ENCODE peak calls at places on chromosomes 16 and 17, in six cellular contexts. D is mucosa of descending colon, Q is RWPE1, R is adrenal gland, F is GM13976, X is heart right ventricle. H is an unnamed sample.

GRCh38 chr17:72063262-72063661 is 57.6 kb upstream of the SOX9 start:
- DNase-seq in D (no peak), Q (no peak), R (no peak), F (no peak), X (no peak), H (no peak)

GRCh38 chr16:73057369-73058210 is 9.7 kb upstream of the ZFHX3 start:
- DNase-seq in D (peak; percentile 51), Q (no peak), R (no peak), F (peak; percentile 71), X (peak; percentile 45), H (no peak)

GRCh38 chr17:5011928-5012327 is 14.2 kb downstream of the KIF1C start:
- DNase-seq in D (no peak), Q (no peak), R (no peak), F (peak; percentile 79), X (no peak), H (no peak)

GRCh38 chr17:62611767-62612166 is 15.7 kb upstream of the MRC2 start:
- DNase-seq in D (no peak), Q (no peak), R (no peak), F (no peak), X (no peak), H (no peak)

GRCh38 chr17:74280093-74280513 is 6.1 kb downstream of the DNAI2 start:
- DNase-seq in D (peak; percentile 27), Q (no peak), R (no peak), F (peak; percentile 81), X (no peak), H (no peak)

GRCh38 chr16:59432934-59433333 is 698.8 kb upstream of the GOT2 start:
- DNase-seq in D (no peak), Q (no peak), R (no peak), F (no peak), X (no peak), H (no peak)

GRCh38 chr16:28998837-28999236 is 14.0 kb downstream of the LAT start:
- DNase-seq in D (no peak), Q (no peak), R (no peak), F (no peak), X (no peak), H (no peak)

GRCh38 chr16:5578980-5579379 is 481.4 kb upstream of the EEF2KMT start:
- DNase-seq in D (no peak), Q (no peak), R (no peak), F (no peak), X (no peak), H (no peak)

GRCh38 chr17:28252436-28252835 is 66.6 kb upstream of the TMEM97 start:
- DNase-seq in D (no peak), Q (peak; percentile 39), R (no peak), F (no peak), X (no peak), H (no peak)

GRCh38 chr17:4810696-4811289 is 3.8 kb downstream of the PLD2 start:
- DNase-seq in D (no peak), Q (no peak), R (no peak), F (peak; percentile 12), X (peak; percentile 42), H (no peak)

GRCh38 chr17:11935734-11936406 is 61.4 kb downstream of the ZNF18 start:
- DNase-seq in D (peak; percentile 53), Q (peak; percentile 40), R (peak; percentile 42), F (no peak), X (no peak), H (no peak)

GRCh38 chr16:49556252-49557069 is 182.9 kb downstream of the C16orf78 start:
- DNase-seq in D (no peak), Q (peak; percentile 24), R (no peak), F (no peak), X (no peak), H (no peak)

GRCh38 chr16:75810342-75810741 is 84.1 kb upstream of the CPHXL start:
- DNase-seq in D (no peak), Q (no peak), R (no peak), F (no peak), X (no peak), H (no peak)

DNA sequence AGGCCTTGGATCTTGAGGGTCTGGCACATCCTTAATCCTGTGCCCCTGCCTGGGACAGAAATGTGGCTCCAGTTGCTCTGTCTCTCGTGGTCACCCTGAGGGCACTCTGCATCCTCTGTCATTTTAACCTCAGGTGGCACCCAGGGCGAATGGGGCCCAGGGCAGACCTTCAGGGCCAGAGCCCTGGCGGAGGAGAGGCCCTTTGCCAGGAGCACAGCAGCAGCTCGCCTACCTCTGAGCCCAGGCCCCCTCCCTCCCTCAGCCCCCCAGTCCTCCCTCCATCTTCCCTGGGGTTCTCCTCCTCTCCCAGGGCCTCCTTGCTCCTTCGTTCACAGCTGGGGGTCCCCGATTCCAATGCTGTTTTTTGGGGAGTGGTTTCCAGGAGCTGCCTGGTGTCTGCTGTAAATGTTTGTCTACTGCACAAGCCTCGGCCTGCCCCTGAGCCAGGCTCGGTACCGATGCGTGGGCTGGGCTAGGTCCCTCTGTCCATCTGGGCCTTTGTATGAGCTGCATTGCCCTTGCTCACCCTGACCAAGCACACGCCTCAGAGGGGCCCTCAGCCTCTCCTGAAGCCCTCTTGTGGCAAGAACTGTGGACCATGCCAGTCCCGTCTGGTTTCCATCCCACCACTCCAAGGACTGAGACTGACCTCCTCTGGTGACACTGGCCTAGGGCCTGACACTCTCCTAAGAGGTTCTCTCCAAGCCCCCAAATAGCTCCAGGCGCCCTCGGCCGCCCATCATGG is 4.0 kb upstream of the ADGRG3 start:
- DNase-seq in D (no peak), Q (no peak), R (no peak), F (no peak), X (no peak), H (no peak)
- TF ChIP-seq CTCF in D (no peak), Q (no peak), R (no peak), F (no peak), X (no peak), H (no peak)

GRCh38 chr16:1985466-1986150 is 1.6 kb downstream of the GFER start:
- DNase-seq in D (peak; percentile 72), Q (no peak), R (no peak), F (no peak), X (no peak), H (no peak)

GRCh38 chr16:1981972-1982574 is 804 bp upstream of the NOXO1 start:
- DNase-seq in D (peak; percentile 82), Q (no peak), R (no peak), F (no peak), X (no peak), H (no peak)

GRCh38 chr16:1983053-1983543 is 895 bp upstream of the GFER start:
- DNase-seq in D (no peak), Q (no peak), R (no peak), F (no peak), X (no peak), H (no peak)

GRCh38 chr16:1984347-1985225 is 593 bp downstream of the GFER start:
- DNase-seq in D (peak; percentile 65), Q (no peak), R (peak; percentile 57), F (no peak), X (no peak), H (no peak)

GRCh38 chr16:1983544-1984346 is at the start of gene GFER:
- DNase-seq in D (peak; percentile 89), Q (peak; percentile 93), R (peak; percentile 90), F (peak; percentile 98), X (peak; percentile 92), H (peak; percentile 54)
- TF ChIP-seq CTCF in D (no peak), Q (peak; percentile 40), R (peak; percentile 20), F (peak; percentile 76), X (peak; percentile 73), H (no peak)

GRCh38 chr16:1863681-1864460 is 8.1 kb downstream of the MEIOB start:
- DNase-seq in D (no peak), Q (no peak), R (no peak), F (no peak), X (no peak), H (no peak)
- TF ChIP-seq CTCF in D (peak; percentile 27), Q (peak; percentile 67), R (peak; percentile 71), F (peak; percentile 15), X (peak; percentile 74), H (no peak)

DNA sequence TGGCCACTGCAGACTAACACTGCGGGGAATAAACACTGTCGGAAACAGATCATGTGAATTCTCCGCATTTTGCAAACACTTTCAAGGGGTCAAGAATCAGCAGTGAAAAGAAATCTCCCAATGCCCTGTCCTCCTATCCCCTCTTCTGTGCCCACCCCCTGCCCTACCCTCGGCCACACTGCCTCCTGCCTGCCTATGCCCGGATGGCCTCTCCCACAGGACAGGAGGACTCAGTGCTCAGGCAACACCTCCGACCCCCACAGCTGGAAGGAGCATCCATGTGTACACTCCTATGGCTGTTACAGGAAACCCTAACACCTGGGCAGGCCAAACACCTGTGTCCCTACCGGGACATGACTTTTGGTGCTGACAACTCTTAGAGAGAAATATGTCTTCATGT is 24.5 kb downstream of the FBXO31 start:
- DNase-seq in D (no peak), Q (no peak), R (no peak), F (no peak), X (no peak), H (no peak)
- TF ChIP-seq CTCF in D (no peak), Q (no peak), R (no peak), F (no peak), X (no peak), H (no peak)

GRCh38 chr17:7841309-7841621 is 7.2 kb downstream of the KDM6B start:
- DNase-seq in D (no peak), Q (no peak), R (no peak), F (no peak), X (no peak), H (no peak)

GRCh38 chr17:7840875-7841274 is 6.9 kb downstream of the KDM6B start:
- DNase-seq in D (no peak), Q (no peak), R (no peak), F (no peak), X (no peak), H (no peak)

GRCh38 chr17:7842950-7843535 is 9.0 kb downstream of the KDM6B start:
- DNase-seq in D (peak; percentile 68), Q (no peak), R (peak; percentile 84), F (no peak), X (peak; percentile 66), H (no peak)

GRCh38 chr17:7842380-7842949 is 8.4 kb downstream of the KDM6B start:
- DNase-seq in D (peak; percentile 73), Q (no peak), R (peak; percentile 82), F (peak; percentile 82), X (peak; percentile 53), H (peak; percentile 91)

GRCh38 chr17:7841622-7842379 is 7.8 kb downstream of the KDM6B start:
- DNase-seq in D (peak; percentile 94), Q (peak; percentile 84), R (peak; percentile 95), F (peak; percentile 83), X (peak; percentile 92), H (peak; percentile 88)
- TF ChIP-seq CTCF in D (no peak), Q (peak; percentile 42), R (peak; percentile 21), F (no peak), X (peak; percentile 66), H (no peak)

GRCh38 chr17:81980752-81981239 is 3.4 kb downstream of the ASPSCR1 start:
- DNase-seq in D (no peak), Q (no peak), R (no peak), F (no peak), X (no peak), H (no peak)
- TF ChIP-seq CTCF in D (no peak), Q (no peak), R (no peak), F (no peak), X (no peak), H (no peak)

DNA sequence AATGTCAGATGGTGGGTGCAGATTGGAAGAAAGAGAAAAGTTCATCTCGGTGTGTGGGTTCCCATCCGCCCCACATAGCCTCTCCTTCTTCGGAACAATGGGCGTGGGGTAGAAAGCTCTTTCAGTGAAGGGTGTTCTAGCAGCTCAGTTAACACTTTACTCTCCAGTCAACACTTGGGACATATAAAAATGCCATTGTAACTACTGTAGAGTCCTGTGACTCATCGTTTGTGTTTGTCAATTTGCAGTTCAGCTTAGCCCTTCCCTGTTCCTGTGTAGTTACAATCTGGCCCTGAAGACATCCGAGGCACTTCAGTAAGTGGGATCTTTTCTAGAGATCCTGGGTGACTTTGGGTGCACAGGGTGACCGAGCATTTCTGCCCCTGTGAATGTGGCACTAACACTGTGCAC is 11.5 kb upstream of the CLEC18C start:
- DNase-seq in D (no peak), Q (peak; percentile 70), R (no peak), F (peak; percentile 27), X (no peak), H (no peak)
- TF ChIP-seq CTCF in D (no peak), Q (no peak), R (no peak), F (no peak), X (no peak), H (no peak)